ENCODE peak calls at places on chromosomes 11 and 22, in eight cellular contexts. B is neural progenitor cell, Q is astrocyte of the spinal cord, I is GM13977, A is A549, F is endothelial cell, X is WTC11, P is upper lobe of right lung. V is an unnamed sample.

GRCh38 chr11:65861165-65861505 is 902 bp downstream of the MUS81 start:
- DNase-seq in B (peak), Q (no peak), I (no peak), A (no peak), F (no peak), X (no peak), P (no peak), V (peak)

GRCh38 chr11:27963370-27963769 is 144.6 kb downstream of the KIF18A start:
- DNase-seq in B (no peak), Q (no peak), I (no peak), A (no peak), F (no peak), X (no peak), P (no peak), V (no peak)

GRCh38 chr11:128294001-128294684 is 293.2 kb downstream of the ETS1 start:
- DNase-seq in B (no peak), Q (no peak), I (no peak), A (no peak), F (no peak), X (no peak), P (no peak), V (no peak)

GRCh38 chr11:85170184-85170583 is 457.0 kb downstream of the DLG2 start:
- DNase-seq in B (no peak), Q (peak), I (no peak), A (peak), F (no peak), X (no peak), P (no peak), V (no peak)

GRCh38 chr22:17562906-17563870 is at the start of gene SLC25A18:
- DNase-seq in B (peak), Q (no peak), I (no peak), A (no peak), F (no peak), X (no peak), P (no peak), V (no peak)

GRCh38 chr11:129192150-129192549 is at the start of gene ARHGAP32:
- DNase-seq in B (no peak), Q (no peak), I (no peak), A (peak), F (no peak), X (no peak), P (no peak), V (no peak)

GRCh38 chr11:100966366-100966765 is 163.2 kb downstream of the PGR start:
- DNase-seq in B (no peak), Q (no peak), I (no peak), A (no peak), F (no peak), X (no peak), P (no peak), V (no peak)

GRCh38 chr22:47786650-47787290 is 1024.3 kb downstream of the TBC1D22A start:
- DNase-seq in B (no peak), Q (no peak), I (no peak), A (no peak), F (no peak), X (no peak), P (no peak), V (no peak)

GRCh38 chr11:10909141-10909883 is 51.5 kb upstream of the ZBED5 start:
- DNase-seq in B (no peak), Q (no peak), I (no peak), A (no peak), F (no peak), X (no peak), P (no peak), V (no peak)

GRCh38 chr11:350723-351255 is 18.5 kb upstream of the B4GALNT4 start:
- DNase-seq in B (no peak), Q (no peak), I (no peak), A (no peak), F (no peak), X (no peak), P (no peak), V (peak)

GRCh38 chr11:112097734-112098528 is 11.3 kb downstream of the SDHD start:
- DNase-seq in B (no peak), Q (no peak), I (no peak), A (no peak), F (no peak), X (no peak), P (no peak), V (no peak)

GRCh38 chr11:69044111-69045013 is 4.4 kb upstream of the TPCN2 start:
- DNase-seq in B (peak), Q (peak), I (no peak), A (peak), F (peak), X (peak), P (peak), V (no peak)

GRCh38 chr22:37310075-37310606 is 27.8 kb downstream of the CYTH4 start:
- DNase-seq in B (no peak), Q (no peak), I (no peak), A (no peak), F (no peak), X (no peak), P (no peak), V (no peak)

GRCh38 chr11:78170413-78170812 is 18.0 kb downstream of the KCTD21 start:
- DNase-seq in B (no peak), Q (no peak), I (no peak), A (no peak), F (no peak), X (no peak), P (no peak), V (no peak)

GRCh38 chr11:131065435-131066295 is 149.4 kb upstream of the SNX19 start:
- DNase-seq in B (no peak), Q (no peak), I (no peak), A (no peak), F (no peak), X (no peak), P (no peak), V (no peak)

GRCh38 chr11:45816614-45817013 is 11.7 kb downstream of the SLC35C1 start:
- DNase-seq in B (peak), Q (no peak), I (no peak), A (no peak), F (no peak), X (peak), P (no peak), V (no peak)

GRCh38 chr11:59673291-59673690 is 4.5 kb upstream of the PATL1 start:
- DNase-seq in B (no peak), Q (no peak), I (no peak), A (no peak), F (no peak), X (no peak), P (no peak), V (no peak)

GRCh38 chr22:48103126-48103875 is 1340.9 kb downstream of the TBC1D22A start:
- DNase-seq in B (no peak), Q (no peak), I (no peak), A (no peak), F (no peak), X (no peak), P (no peak), V (no peak)

GRCh38 chr11:86192858-86193257 is 51.7 kb upstream of the EED start:
- DNase-seq in B (no peak), Q (no peak), I (no peak), A (no peak), F (no peak), X (no peak), P (no peak), V (no peak)

GRCh38 chr22:33883961-33884808 is 36.1 kb downstream of the LARGE1 start:
- DNase-seq in B (peak), Q (no peak), I (no peak), A (no peak), F (no peak), X (no peak), P (no peak), V (no peak)

GRCh38 chr22:45991108-45991507 is 14.1 kb upstream of the WNT7B start:
- DNase-seq in B (no peak), Q (no peak), I (no peak), A (no peak), F (no peak), X (no peak), P (no peak), V (no peak)

GRCh38 chr11:78231962-78232459 is 43.3 kb downstream of the USP35 start:
- DNase-seq in B (no peak), Q (peak), I (no peak), A (no peak), F (no peak), X (no peak), P (no peak), V (no peak)

GRCh38 chr11:38411149-38411548 is 1813.1 kb upstream of the RAG2 start:
- DNase-seq in B (no peak), Q (no peak), I (no peak), A (no peak), F (no peak), X (no peak), P (no peak), V (no peak)

GRCh38 chr22:40044102-40044869 is 49.5 kb downstream of the FAM83F start:
- DNase-seq in B (peak), Q (peak), I (peak), A (peak), F (peak), X (peak), P (peak), V (peak)

GRCh38 chr11:82012276-82012675 is 721.4 kb downstream of the FAM181B start:
- DNase-seq in B (no peak), Q (no peak), I (no peak), A (no peak), F (no peak), X (no peak), P (no peak), V (no peak)

GRCh38 chr22:17698948-17699347 is 60.4 kb downstream of the BCL2L13 start:
- DNase-seq in B (no peak), Q (no peak), I (no peak), A (no peak), F (no peak), X (no peak), P (no peak), V (no peak)

GRCh38 chr11:65871811-65872548 is 620 bp downstream of the EFEMP2 start:
- DNase-seq in B (peak), Q (peak), I (no peak), A (no peak), F (peak), X (peak), P (peak), V (no peak)

GRCh38 chr22:49014227-49015201 is 813.2 kb downstream of the BRD1 start:
- DNase-seq in B (no peak), Q (no peak), I (no peak), A (no peak), F (no peak), X (no peak), P (peak), V (no peak)

DNA sequence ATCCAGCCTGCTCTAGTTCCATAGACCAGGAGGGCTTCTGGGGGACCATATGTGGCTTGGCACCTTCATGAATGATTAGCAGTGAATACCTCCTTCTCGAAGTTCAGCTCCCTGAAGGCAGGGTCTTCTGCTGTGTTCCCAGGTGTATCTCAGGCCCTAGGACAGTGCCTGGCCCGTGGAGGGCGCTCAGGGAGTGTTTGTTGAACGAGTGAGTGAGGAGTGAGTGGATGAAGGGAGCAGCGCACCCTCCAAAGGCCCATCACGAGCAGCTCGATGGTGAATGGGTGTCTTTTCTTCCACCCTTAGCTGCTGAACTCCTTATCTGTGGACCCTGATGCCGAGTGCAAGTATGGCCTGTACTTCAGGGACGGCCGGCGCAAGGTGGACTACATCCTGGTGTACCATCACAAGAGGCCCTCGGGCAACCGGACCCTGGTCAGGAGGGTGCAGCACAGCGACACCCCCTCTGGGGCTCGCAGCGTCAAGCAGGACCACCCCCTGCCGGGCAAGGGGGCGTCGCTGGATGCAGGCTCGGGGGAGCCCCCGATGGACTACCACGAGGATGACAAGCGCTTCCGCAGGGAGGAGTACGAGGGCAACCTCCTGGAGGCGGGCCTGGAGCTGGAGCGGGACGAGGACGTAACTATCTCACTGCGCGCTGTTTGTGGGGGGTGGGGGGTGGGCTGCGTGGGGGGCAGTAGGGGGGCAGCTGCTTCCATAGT is 9.5 kb downstream of the ANO1 start:
- DNase-seq in B (peak), Q (no peak), I (no peak), A (no peak), F (no peak), X (peak), P (peak), V (no peak)
- TF ChIP-seq CTCF in B (peak), Q (no peak), I (no peak), A (no peak), F (no peak), X (no peak), P (no peak), V (no peak)

DNA sequence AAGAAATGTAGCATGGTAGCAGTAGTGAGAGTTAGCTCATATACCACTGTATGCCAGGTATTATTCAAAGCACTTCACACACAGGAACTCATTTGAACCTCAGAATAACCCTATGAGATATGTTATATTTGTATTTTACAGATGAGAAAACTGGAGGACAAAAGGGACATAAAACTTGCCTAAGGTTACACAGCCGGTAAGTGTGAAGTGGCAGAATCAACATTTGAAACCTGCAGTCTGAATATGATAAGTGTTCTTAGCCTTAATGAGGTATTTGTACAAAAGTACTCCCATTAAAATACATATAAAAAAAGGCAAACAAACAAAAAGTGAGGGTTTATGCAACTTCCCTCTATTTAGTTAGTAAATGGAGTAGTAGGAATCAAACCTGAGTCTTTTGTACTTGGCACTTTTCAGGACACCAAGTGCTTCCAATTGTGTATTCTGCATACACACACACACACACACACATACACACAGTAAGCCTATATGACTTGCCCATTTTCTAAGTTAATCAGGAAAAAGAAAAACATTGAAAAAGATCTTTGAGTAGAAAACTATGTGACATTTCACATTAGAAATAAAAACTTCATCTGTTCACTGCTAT is 223.9 kb upstream of the FOLH1 start:
- DNase-seq in B (no peak), Q (no peak), I (no peak), A (no peak), F (no peak), X (no peak), P (no peak), V (no peak)
- TF ChIP-seq CTCF in B (no peak), Q (no peak), I (no peak), A (no peak), F (no peak), X (no peak), P (no peak), V (no peak)

DNA sequence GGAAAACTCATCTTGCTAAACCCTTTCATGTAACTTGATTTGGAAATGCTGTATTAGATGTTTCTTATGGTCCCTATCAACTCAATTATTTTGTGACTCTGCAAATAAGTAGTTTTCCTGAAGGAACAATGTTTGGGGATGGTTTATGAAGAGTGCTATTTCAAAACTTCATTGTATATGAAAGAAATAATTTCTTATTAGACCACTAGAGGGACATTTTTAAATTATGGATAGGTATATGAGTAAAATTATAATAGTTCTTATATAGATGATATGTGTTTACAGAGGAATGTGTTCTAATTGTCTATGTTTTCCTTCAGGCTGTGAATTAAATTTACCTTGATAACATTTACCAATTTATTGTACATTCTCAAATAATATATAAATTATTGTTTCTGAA is 509.4 kb upstream of the RAG2 start:
- DNase-seq in B (no peak), Q (no peak), I (no peak), A (no peak), F (no peak), X (no peak), P (no peak), V (no peak)
- TF ChIP-seq CTCF in B (no peak), Q (no peak), I (no peak), A (no peak), F (peak), X (no peak), P (no peak), V (no peak)

GRCh38 chr11:115170133-115170815 is 333.9 kb downstream of the CADM1 start:
- DNase-seq in B (peak), Q (peak), I (peak), A (peak), F (peak), X (peak), P (no peak), V (no peak)
- TF ChIP-seq CTCF in B (peak), Q (peak), I (peak), A (peak), F (peak), X (peak), P (peak), V (peak)

DNA sequence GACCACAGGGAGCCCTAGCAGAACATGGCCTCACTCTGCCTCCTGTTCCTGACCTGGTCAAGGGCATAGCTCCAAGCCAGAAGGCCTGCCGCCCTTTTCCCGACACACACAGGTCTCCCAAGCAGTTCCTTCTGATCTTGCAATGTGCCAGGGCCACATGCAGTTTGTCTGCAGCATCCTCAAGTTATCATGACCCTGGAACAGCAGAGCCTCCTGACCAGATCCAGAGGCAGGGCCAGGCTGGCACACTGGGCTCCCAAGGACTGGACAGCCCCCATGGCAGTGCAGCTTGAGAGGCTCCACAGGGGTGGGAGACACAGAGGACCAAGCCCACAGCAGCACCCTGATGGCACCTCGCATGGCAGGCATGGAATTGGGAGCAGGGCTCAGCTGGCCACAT is 31.2 kb downstream of the GNAZ start:
- DNase-seq in B (no peak), Q (no peak), I (no peak), A (no peak), F (no peak), X (no peak), P (no peak), V (no peak)
- TF ChIP-seq CTCF in B (no peak), Q (no peak), I (no peak), A (no peak), F (no peak), X (no peak), P (no peak), V (no peak)

GRCh38 chr22:38981005-38981658 is 1.0 kb upstream of the APOBEC3B start:
- DNase-seq in B (peak), Q (no peak), I (no peak), A (peak), F (no peak), X (no peak), P (no peak), V (no peak)
- TF ChIP-seq CTCF in B (peak), Q (peak), I (peak), A (no peak), F (peak), X (no peak), P (peak), V (no peak)

GRCh38 chr22:18987765-18988164 is 51.7 kb upstream of the PRODH start:
- DNase-seq in B (peak), Q (no peak), I (peak), A (no peak), F (peak), X (peak), P (peak), V (no peak)
- TF ChIP-seq CTCF in B (peak), Q (peak), I (peak), A (peak), F (peak), X (no peak), P (peak), V (no peak)